ENCODE peak calls at places on chromosome 22, in nine cellular contexts. B, R, O, W, H, L, J, U and S are unnamed samples.

GRCh38 chr22:45413368-45414211 is at the start of the genes RIBC2 and SMC1B:
- DNase-seq in W (peak; percentile 91), L (peak; percentile 80), B (peak; percentile 35), O (no peak), U (peak; percentile 80), R (peak; percentile 84), H (peak; percentile 80), J (peak; percentile 88), S (no peak)

GRCh38 chr22:37141971-37142647 is 7.6 kb downstream of the IL2RB start:
- DNase-seq in H (no peak), B (no peak), L (no peak), O (no peak), R (no peak), U (no peak), W (no peak), J (no peak), S (no peak)

GRCh38 chr22:25484916-25485315 is 79.6 kb upstream of the GRK3 start:
- DNase-seq in W (no peak), U (no peak), J (no peak), L (no peak), R (no peak), H (no peak), O (no peak), B (no peak), S (no peak)

GRCh38 chr22:35611200-35611890 is 5.8 kb downstream of the MB start:
- DNase-seq in U (no peak), H (no peak), J (no peak), R (no peak), O (no peak), L (no peak), B (no peak), W (no peak), S (no peak)

GRCh38 chr22:35539910-35540599 is 576 bp upstream of the RASD2 start:
- DNase-seq in J (peak; percentile 78), B (no peak), L (peak; percentile 66), U (peak; percentile 66), R (peak; percentile 87), W (no peak), H (peak; percentile 78), O (no peak), S (no peak)

GRCh38 chr22:46866591-46866990 is 104.1 kb downstream of the TBC1D22A start:
- DNase-seq in R (no peak), H (no peak), B (no peak), O (no peak), J (no peak), U (no peak), W (no peak), L (no peak), S (no peak)

GRCh38 chr22:26846645-26847044 is 189.3 kb downstream of the MIAT start:
- DNase-seq in B (no peak), H (no peak), R (no peak), L (no peak), W (no peak), O (no peak), U (no peak), J (no peak), S (no peak)

GRCh38 chr22:28369849-28370248 is 309.8 kb downstream of the TTC28 start:
- DNase-seq in R (no peak), O (no peak), U (no peak), L (no peak), J (no peak), H (peak; percentile 10), W (no peak), B (no peak), S (no peak)

GRCh38 chr22:31838917-31839316 is 85.1 kb downstream of the DEPDC5 start:
- DNase-seq in J (no peak), U (no peak), W (no peak), R (no peak), H (no peak), L (no peak), O (no peak), B (no peak), S (no peak)

GRCh38 chr22:22666307-22667091 is 22.1 kb downstream of the GGTLC2 start:
- DNase-seq in J (no peak), W (peak; percentile 33), R (peak; percentile 25), L (peak; percentile 63), O (no peak), B (no peak), H (peak; percentile 60), U (peak; percentile 38), S (no peak)

GRCh38 chr22:46674367-46674781 is 54.2 kb downstream of the GRAMD4 start:
- DNase-seq in W (no peak), B (no peak), L (no peak), H (peak; percentile 61), O (no peak), J (no peak), R (peak; percentile 71), U (peak; percentile 60), S (peak; percentile 23)

GRCh38 chr22:19720999-19721485 is 2.3 kb upstream of the GP1BB start:
- DNase-seq in O (no peak), R (no peak), J (peak; percentile 29), L (no peak), H (no peak), W (no peak), U (no peak), B (no peak), S (no peak)
- TF ChIP-seq POLR2A in O (no peak), R (no peak), J (no peak), L (no peak), H (no peak), W (no peak), U (no peak), B (no peak), S (no peak)

GRCh38 chr22:48720662-48721393 is 1106.8 kb downstream of the BRD1 start:
- DNase-seq in B (no peak), J (no peak), L (no peak), U (no peak), W (no peak), H (no peak), O (no peak), R (no peak), S (no peak)

GRCh38 chr22:48717076-48717810 is 1110.4 kb downstream of the BRD1 start:
- DNase-seq in H (no peak), B (no peak), L (no peak), U (no peak), W (no peak), O (no peak), J (no peak), R (no peak), S (no peak)

GRCh38 chr22:48719978-48720661 is 1107.6 kb downstream of the BRD1 start:
- DNase-seq in L (no peak), B (no peak), R (no peak), W (no peak), U (no peak), J (no peak), H (no peak), O (no peak), S (no peak)

GRCh38 chr22:48717883-48718817 is 1109.5 kb downstream of the BRD1 start:
- DNase-seq in L (no peak), R (no peak), O (no peak), H (no peak), U (no peak), B (no peak), W (no peak), J (no peak), S (no peak)

DNA sequence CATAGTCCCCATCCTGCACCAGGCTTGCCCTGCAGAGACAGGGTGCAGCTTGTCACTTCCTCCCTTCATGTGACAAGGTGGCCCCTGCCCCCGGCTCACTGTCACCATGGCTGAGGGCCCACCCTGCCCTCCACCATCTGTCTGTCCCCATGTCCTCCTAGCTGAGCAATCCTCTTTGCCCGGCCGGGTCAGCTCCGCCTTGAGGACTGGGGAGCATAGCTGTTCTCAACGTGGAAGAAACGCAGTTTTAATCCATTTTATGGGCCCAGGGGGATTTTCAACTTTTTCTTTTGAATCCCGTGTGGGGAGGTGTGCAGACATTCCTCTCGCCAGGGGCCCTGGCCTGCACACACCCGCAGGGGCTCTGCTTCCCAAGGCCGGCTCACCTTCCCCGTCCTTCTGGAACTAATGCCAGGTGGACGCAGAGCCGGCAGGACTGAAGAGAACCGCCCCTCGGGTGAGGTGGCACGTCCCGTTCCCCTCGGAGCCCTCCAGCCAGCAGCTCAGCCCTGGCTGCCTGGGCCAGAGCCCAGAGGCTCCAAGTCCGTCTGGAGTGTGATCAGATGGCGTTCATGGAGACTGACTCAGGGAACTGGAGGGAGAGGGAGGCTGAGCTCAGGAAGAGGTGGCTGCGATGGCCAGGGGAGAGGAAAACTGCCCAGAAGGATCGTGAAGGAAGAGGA is 1108.7 kb downstream of the BRD1 start:
- DNase-seq in W (no peak), J (no peak), U (no peak), B (no peak), R (no peak), H (no peak), O (no peak), L (no peak), S (no peak)
- TF ChIP-seq POLR2A in W (no peak), J (no peak), U (no peak), B (no peak), R (no peak), H (no peak), O (no peak), L (no peak), S (no peak)

DNA sequence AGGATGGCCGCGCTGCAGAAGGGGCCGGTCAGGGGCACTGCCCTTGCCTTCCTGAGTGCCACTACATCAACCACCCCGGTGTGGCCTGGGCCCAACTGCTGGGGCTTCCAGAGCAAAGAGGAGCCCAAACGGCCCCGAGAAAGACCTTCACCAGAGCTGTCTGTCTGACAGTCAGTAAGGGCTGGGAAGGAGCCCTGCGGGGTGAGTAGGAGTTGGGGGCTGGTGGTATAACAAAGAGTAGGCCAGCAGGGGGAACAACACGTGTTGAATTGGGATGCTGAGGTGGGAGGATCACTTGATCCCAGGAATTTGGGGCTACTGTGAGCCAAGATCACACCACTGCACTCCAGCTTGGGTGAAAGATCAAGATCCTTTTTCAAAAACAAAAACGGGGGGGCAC is 3.9 kb downstream of the GSTT4 start:
- DNase-seq in U (no peak), H (no peak), J (no peak), W (no peak), B (no peak), R (no peak), L (no peak), O (no peak), S (no peak)
- TF ChIP-seq POLR2A in U (no peak), H (no peak), J (no peak), W (no peak), B (no peak), R (no peak), L (no peak), O (no peak), S (no peak)

DNA sequence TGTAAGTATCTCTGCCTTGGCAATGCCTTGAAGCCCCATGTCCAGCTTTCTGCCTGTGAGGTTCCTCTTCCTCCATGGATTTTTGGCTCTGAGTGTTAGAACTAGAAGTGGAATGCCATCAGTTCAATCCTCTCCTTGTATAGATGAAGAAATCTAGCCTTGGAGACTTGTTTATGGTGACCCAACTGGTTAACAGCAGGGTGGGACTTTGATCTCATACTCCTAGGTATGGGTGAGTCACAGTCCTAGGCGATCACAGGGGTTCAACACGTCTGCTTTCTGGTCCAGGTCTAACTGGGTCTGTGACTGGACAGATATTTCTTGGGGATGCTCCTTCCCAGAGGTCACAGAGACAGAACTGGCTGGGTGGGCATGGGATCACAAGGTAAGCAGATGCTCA is 9.2 kb upstream of the MTFP1 start:
- DNase-seq in J (no peak), R (no peak), H (peak; percentile 34), B (no peak), O (no peak), U (no peak), L (no peak), W (peak; percentile 46), S (no peak)
- TF ChIP-seq POLR2A in J (no peak), R (no peak), H (no peak), B (no peak), O (no peak), U (no peak), L (no peak), W (no peak), S (no peak)

GRCh38 chr22:48145738-48146137 is 1383.3 kb downstream of the TBC1D22A start:
- DNase-seq in R (no peak), J (no peak), U (no peak), H (no peak), B (no peak), W (no peak), O (no peak), L (no peak), S (no peak)
- TF ChIP-seq POLR2A in R (no peak), J (no peak), U (no peak), H (no peak), B (no peak), W (no peak), O (no peak), L (no peak), S (no peak)